ENCODE peak calls at places on chromosome 12, in five cellular contexts. D is IMR-90, H is mesenchymal stem cell, Z is H1, F is trophoblast cell. M is an unnamed sample.
A peak's percentile ranks its signal among the peaks of the same experiment; 100 is the strongest.

GRCh38 chr12:73547421-73547820 is 990.2 kb upstream of the ATXN7L3B start:
- DNase-seq in D (no peak), H (peak; percentile 61), Z (no peak), F (no peak), M (no peak)

GRCh38 chr12:111182391-111182790 is 186.5 kb downstream of the PHETA1 start:
- DNase-seq in D (no peak), H (no peak), Z (no peak), F (no peak), M (no peak)

GRCh38 chr12:123150804-123151678 is at the start of gene PITPNM2:
- DNase-seq in D (peak; percentile 58), H (peak; percentile 68), Z (no peak), F (peak; percentile 52), M (peak; percentile 68)

GRCh38 chr12:132222096-132222807 is 78.0 kb downstream of the NOC4L start:
- DNase-seq in D (peak; percentile 2), H (peak; percentile 6), Z (no peak), F (peak; percentile 70), M (peak; percentile 44)

GRCh38 chr12:6703631-6704030 is 3.0 kb upstream of the PIANP start:
- DNase-seq in D (peak; percentile 41), H (peak; percentile 56), Z (peak; percentile 65), F (no peak), M (peak; percentile 37)

GRCh38 chr12:88401153-88401552 is 179.1 kb downstream of the KITLG start:
- DNase-seq in D (peak; percentile 58), H (no peak), Z (no peak), F (no peak), M (no peak)

GRCh38 chr12:108302471-108303311 is 36.4 kb downstream of the CMKLR1 start:
- DNase-seq in D (no peak), H (no peak), Z (no peak), F (peak; percentile 73), M (no peak)

GRCh38 chr12:6532927-6533652 is 1.2 kb upstream of the GAPDH start:
- DNase-seq in D (peak; percentile 76), H (peak; percentile 90), Z (peak; percentile 81), F (peak; percentile 97), M (no peak)

GRCh38 chr12:67377021-67377420 is 107.9 kb downstream of the CAND1 start:
- DNase-seq in D (no peak), H (no peak), Z (no peak), F (peak; percentile 82), M (no peak)

GRCh38 chr12:78038541-78038940 is 207.8 kb downstream of the NAV3 start:
- DNase-seq in D (no peak), H (no peak), Z (no peak), F (no peak), M (no peak)

GRCh38 chr12:21989819-21990412 is 48.7 kb upstream of the ABCC9 start:
- DNase-seq in D (peak; percentile 66), H (peak; percentile 12), Z (no peak), F (no peak), M (no peak)

GRCh38 chr12:11653215-11653753 is 3.8 kb downstream of the ETV6 start:
- DNase-seq in D (peak; percentile 43), H (no peak), Z (no peak), F (no peak), M (no peak)

GRCh38 chr12:19140381-19141236 is 11.1 kb downstream of the PLEKHA5 start:
- DNase-seq in D (no peak), H (peak; percentile 56), Z (no peak), F (no peak), M (no peak)

GRCh38 chr12:107236824-107237467 is 143.6 kb upstream of the CRY1 start:
- DNase-seq in D (peak; percentile 54), H (no peak), Z (no peak), F (no peak), M (no peak)

GRCh38 chr12:108964391-108965166 is 56.3 kb downstream of the SVOP start:
- DNase-seq in D (no peak), H (no peak), Z (no peak), F (no peak), M (no peak)

GRCh38 chr12:27610380-27610779 is 85.9 kb upstream of the REP15 start:
- DNase-seq in D (peak; percentile 70), H (peak; percentile 58), Z (no peak), F (no peak), M (no peak)

GRCh38 chr12:57233357-57234232 is 4.1 kb downstream of the SHMT2 start:
- DNase-seq in D (peak; percentile 85), H (peak; percentile 74), Z (no peak), F (no peak), M (no peak)

DNA sequence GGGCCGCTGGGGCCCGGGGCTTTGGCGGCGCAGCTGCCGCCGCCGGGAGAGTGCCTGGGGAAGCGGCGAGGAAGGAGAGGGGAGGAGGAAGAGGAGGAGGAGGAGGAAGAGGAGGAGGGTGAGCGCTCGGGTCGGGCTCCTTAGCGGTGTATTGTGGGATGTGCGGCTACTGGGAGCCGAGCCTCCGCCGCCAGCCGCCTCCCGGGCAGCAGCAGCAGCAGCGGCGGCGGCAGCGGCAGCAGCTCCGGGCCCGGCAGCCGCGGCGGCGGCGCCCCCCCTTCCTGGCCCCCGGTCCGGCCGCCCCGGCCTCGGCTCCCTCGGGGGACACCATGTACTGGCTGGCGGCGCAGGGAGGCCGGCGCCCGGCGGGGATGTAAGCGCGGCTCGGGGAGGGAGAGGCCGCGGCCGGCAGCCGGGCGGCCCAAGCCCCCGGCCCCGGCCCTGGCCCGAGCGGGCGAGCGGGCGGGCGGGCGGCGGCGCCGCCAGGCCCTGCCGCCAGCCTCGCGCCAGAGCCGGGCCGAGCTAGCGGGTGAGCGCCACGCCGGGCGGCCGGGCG is at the start of gene SETD1B:
- DNase-seq in D (peak; percentile 44), H (peak; percentile 67), Z (no peak), F (no peak), M (no peak)
- H4K91ac ChIP-seq in D (peak within 1 kb of the TSS; percentile 74), H (peak within 1 kb of the TSS; percentile 93), Z (peak within 1 kb of the TSS; percentile 92), F (peak within 1 kb of the TSS; percentile 92), M (no peak within 1 kb of the TSS)

GRCh38 chr12:106096376-106096775 is 42.4 kb downstream of the NUAK1 start:
- DNase-seq in D (no peak), H (no peak), Z (no peak), F (no peak), M (no peak)
- H3K18ac ChIP-seq in D (no peak overlapping the region), H (no peak overlapping the region), Z (no peak overlapping the region), F (no peak overlapping the region), M (peak overlapping the region; percentile 36)

GRCh38 chr12:2961705-2962104 is 2.5 kb downstream of the TEAD4 start:
- DNase-seq in D (no peak), H (no peak), Z (no peak), F (no peak), M (no peak)
- H3K4me3 ChIP-seq in D (no peak overlapping the region), H (peak overlapping the region; percentile 77), Z (peak overlapping the region; percentile 58), F (no peak overlapping the region), M (no peak overlapping the region)

DNA sequence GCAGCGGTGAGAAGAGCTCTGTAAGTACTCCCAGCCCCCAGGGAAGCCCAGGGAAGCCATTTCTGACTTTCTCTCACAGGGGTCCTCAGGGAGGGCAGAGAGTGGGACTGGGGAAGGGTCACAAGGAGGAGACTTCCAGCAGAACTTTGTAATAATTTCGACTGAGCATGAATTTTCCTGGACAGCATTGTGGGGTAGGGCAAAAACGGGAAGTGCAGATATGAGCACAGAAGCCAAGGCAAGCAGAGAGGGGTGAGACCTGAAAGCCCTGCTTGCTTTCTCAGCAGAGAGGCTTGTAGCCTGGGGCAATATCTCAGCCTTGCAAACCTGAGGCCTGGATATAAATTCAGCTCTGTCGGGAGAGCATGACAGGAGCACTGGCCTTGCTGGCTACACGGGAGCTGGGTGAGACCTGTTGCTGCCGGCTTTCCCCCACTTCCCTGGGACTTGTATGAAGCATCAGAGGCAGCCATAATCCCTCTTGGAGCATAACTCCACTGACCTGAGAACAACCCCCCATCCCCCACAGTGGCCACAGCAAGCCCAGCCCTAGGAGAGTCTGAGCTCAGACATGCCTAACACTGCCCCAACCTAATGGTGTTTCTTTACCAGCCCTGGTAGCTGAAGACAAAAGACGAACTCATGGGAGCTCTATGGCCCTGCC is 9.8 kb upstream of the IQSEC3 start:
- DNase-seq in D (no peak), H (no peak), Z (no peak), F (no peak), M (no peak)
- H4K91ac ChIP-seq in D (no peak overlapping the region), H (no peak overlapping the region), Z (no peak overlapping the region), F (no peak overlapping the region), M (no peak overlapping the region)

GRCh38 chr12:45217846-45218245 is 2.0 kb downstream of the ANO6 start:
- DNase-seq in D (peak; percentile 12), H (no peak), Z (no peak), F (no peak), M (no peak)

GRCh38 chr12:45219621-45220020 is 3.7 kb downstream of the ANO6 start:
- DNase-seq in D (no peak), H (no peak), Z (no peak), F (no peak), M (no peak)

GRCh38 chr12:45220961-45221360 is 5.1 kb downstream of the ANO6 start:
- DNase-seq in D (no peak), H (no peak), Z (no peak), F (no peak), M (no peak)

GRCh38 chr12:45216983-45217485 is 1.1 kb downstream of the ANO6 start:
- DNase-seq in D (no peak), H (no peak), Z (no peak), F (no peak), M (no peak)

DNA sequence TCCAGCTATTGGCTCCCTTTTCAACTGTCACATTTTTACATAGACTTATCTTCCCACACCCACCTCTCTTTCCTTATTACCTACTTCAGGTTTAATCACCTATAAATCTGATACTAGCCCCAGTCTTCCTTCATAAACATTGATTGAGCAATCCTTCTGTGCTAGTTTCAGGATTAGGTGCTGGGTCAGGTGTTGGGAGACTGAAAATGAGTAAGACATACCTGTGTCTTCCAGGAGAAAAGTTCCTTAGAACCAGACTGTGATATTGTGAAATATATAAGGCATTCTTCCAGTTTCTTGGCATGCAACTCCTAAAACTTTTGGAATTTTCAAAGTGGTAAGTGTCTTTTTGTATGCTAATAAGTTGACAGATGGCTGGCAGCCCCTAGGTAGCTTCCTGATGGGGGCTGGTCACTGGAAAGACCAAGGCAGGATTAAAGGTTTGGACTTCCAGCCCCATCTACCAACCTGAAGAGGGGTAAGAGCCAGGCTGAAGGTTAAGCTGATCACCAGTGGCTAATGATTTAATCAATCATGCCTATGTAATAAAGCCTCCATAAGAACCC is 4.6 kb downstream of the ANO6 start:
- DNase-seq in D (no peak), H (no peak), Z (no peak), F (peak; percentile 27), M (no peak)
- H3K18ac ChIP-seq in D (no peak overlapping the region), H (no peak overlapping the region), Z (no peak overlapping the region), F (no peak overlapping the region), M (no peak overlapping the region)

GRCh38 chr12:115132906-115133305 is 448.9 kb upstream of the TBX3 start:
- DNase-seq in D (no peak), H (no peak), Z (no peak), F (no peak), M (no peak)
- H3K4me3 ChIP-seq in D (no peak overlapping the region), H (no peak overlapping the region), Z (no peak overlapping the region), F (no peak overlapping the region), M (no peak overlapping the region)

GRCh38 chr12:49807991-49808580 is 20.1 kb downstream of the NCKAP5L start:
- DNase-seq in D (no peak), H (no peak), Z (no peak), F (no peak), M (no peak)
- H4K91ac ChIP-seq in D (no peak overlapping the region), H (no peak overlapping the region), Z (no peak overlapping the region), F (peak overlapping the region; percentile 83), M (no peak overlapping the region)

GRCh38 chr12:71281425-71281824 is 123.6 kb upstream of the TSPAN8 start:
- DNase-seq in D (no peak), H (no peak), Z (no peak), F (no peak), M (no peak)
- H3K18ac ChIP-seq in D (no peak overlapping the region), H (no peak overlapping the region), Z (no peak overlapping the region), F (no peak overlapping the region), M (no peak overlapping the region)

M was measured in neuronal stem cell.